ENCODE peak calls at places on chromosomes 12 and 14, in four cellular contexts. O is SK-N-SH, D is GM12878, J is HepG2. R is an unnamed sample.

GRCh38 chr12:85627584-85627983 is 208.6 kb downstream of the RASSF9 start:
- DNase-seq in O (no peak), D (no peak), J (no peak), R (no peak)

GRCh38 chr14:103726474-103726873 is 10.9 kb downstream of the ZFYVE21 start:
- DNase-seq in O (no peak), D (no peak), J (no peak), R (no peak)

GRCh38 chr12:108371801-108372344 is 32.8 kb upstream of the CMKLR1 start:
- DNase-seq in O (no peak), D (no peak), J (no peak), R (no peak)

GRCh38 chr14:35122696-35123387 is 490 bp downstream of the PRORP start:
- DNase-seq in O (peak; percentile 10), D (no peak), J (peak; percentile 69), R (peak; percentile 6)

GRCh38 chr14:59359451-59360124 is 105.6 kb downstream of the GPR135 start:
- DNase-seq in O (no peak), D (peak; percentile 26), J (no peak), R (no peak)

GRCh38 chr12:24394246-24394645 is 444.8 kb upstream of the SOX5 start:
- DNase-seq in O (no peak), D (no peak), J (no peak), R (no peak)

GRCh38 chr14:104930526-104931322 is 6.0 kb downstream of the PLD4 start:
- DNase-seq in O (no peak), D (no peak), J (no peak), R (no peak)

GRCh38 chr12:116882742-116883141 is 1.5 kb upstream of the HRK start:
- DNase-seq in O (peak; percentile 41), D (no peak), J (no peak), R (no peak)

GRCh38 chr12:109728921-109729836 is 15.6 kb downstream of the FAM222A start:
- DNase-seq in O (peak; percentile 38), D (no peak), J (no peak), R (no peak)

GRCh38 chr12:104056419-104056972 is 6.5 kb upstream of the GLT8D2 start:
- DNase-seq in O (no peak), D (no peak), J (no peak), R (no peak)

GRCh38 chr12:27498159-27498558 is 25.8 kb upstream of the PPFIBP1 start:
- DNase-seq in O (no peak), D (peak; percentile 28), J (no peak), R (no peak)

GRCh38 chr12:94718114-94718513 is 67.8 kb upstream of the TMCC3 start:
- DNase-seq in O (no peak), D (no peak), J (no peak), R (no peak)

GRCh38 chr12:77214136-77214535 is 148.8 kb upstream of the E2F7 start:
- DNase-seq in O (no peak), D (no peak), J (no peak), R (no peak)

GRCh38 chr12:111367661-111368221 is 1.2 kb downstream of the PHETA1 start:
- DNase-seq in O (peak; percentile 76), D (no peak), J (peak; percentile 91), R (peak; percentile 30)

GRCh38 chr12:5102261-5102789 is 58.6 kb downstream of the KCNA5 start:
- DNase-seq in O (no peak), D (no peak), J (no peak), R (no peak)

GRCh38 chr12:28966049-28966778 is 182.9 kb upstream of the FAR2 start:
- DNase-seq in O (no peak), D (no peak), J (no peak), R (no peak)

GRCh38 chr12:26017484-26018211 is 59.2 kb downstream of the RASSF8 start:
- DNase-seq in O (peak; percentile 20), D (no peak), J (peak; percentile 50), R (no peak)

GRCh38 chr12:127113945-127114344 is 1153.0 kb upstream of the TMEM132C start:
- DNase-seq in O (no peak), D (no peak), J (no peak), R (no peak)

GRCh38 chr12:111792155-111792876 is 25.6 kb downstream of the ALDH2 start:
- DNase-seq in O (no peak), D (no peak), J (no peak), R (peak; percentile 67)

GRCh38 chr14:32379447-32379846 is 50.3 kb downstream of the AKAP6 start:
- DNase-seq in O (no peak), D (no peak), J (peak; percentile 49), R (no peak)

GRCh38 chr14:76456200-76456599 is 80.3 kb downstream of the ESRRB start:
- DNase-seq in O (peak; percentile 62), D (peak; percentile 7), J (peak; percentile 18), R (peak; percentile 49)

GRCh38 chr14:91325211-91325610 is 80.7 kb upstream of the GPR68 start:
- DNase-seq in O (no peak), D (no peak), J (no peak), R (no peak)

GRCh38 chr12:41108032-41108431 is 80.1 kb upstream of the PDZRN4 start:
- DNase-seq in O (no peak), D (no peak), J (no peak), R (no peak)

GRCh38 chr12:58930770-58931324 is 10.5 kb upstream of the LRIG3 start:
- DNase-seq in O (no peak), D (no peak), J (no peak), R (no peak)

GRCh38 chr12:23063206-23063605 is 438.2 kb downstream of the ETNK1 start:
- DNase-seq in O (no peak), D (no peak), J (no peak), R (no peak)

GRCh38 chr12:19223695-19224094 is 94.2 kb downstream of the PLEKHA5 start:
- DNase-seq in O (no peak), D (no peak), J (no peak), R (no peak)

GRCh38 chr12:68631177-68631576 is 20.5 kb downstream of the RAP1B start:
- DNase-seq in O (no peak), D (no peak), J (no peak), R (no peak)

GRCh38 chr12:118404876-118405521 is 28.6 kb downstream of the SUDS3 start:
- DNase-seq in O (peak; percentile 44), D (peak; percentile 4), J (peak; percentile 52), R (peak; percentile 70)

GRCh38 chr12:102959391-102959790 is 1.9 kb downstream of the ASCL1 start:
- DNase-seq in O (no peak), D (no peak), J (no peak), R (no peak)

GRCh38 chr12:25186788-25187397 is 8.1 kb downstream of the DNAI7 start:
- DNase-seq in O (no peak), D (peak; percentile 35), J (peak; percentile 30), R (no peak)

GRCh38 chr12:3881208-3881980 is 8.2 kb upstream of the PARP11 start:
- DNase-seq in O (no peak), D (no peak), J (no peak), R (no peak)

GRCh38 chr12:105104762-105105161 is 2.8 kb upstream of the WASHC4 start:
- DNase-seq in O (no peak), D (no peak), J (no peak), R (no peak)

DNA sequence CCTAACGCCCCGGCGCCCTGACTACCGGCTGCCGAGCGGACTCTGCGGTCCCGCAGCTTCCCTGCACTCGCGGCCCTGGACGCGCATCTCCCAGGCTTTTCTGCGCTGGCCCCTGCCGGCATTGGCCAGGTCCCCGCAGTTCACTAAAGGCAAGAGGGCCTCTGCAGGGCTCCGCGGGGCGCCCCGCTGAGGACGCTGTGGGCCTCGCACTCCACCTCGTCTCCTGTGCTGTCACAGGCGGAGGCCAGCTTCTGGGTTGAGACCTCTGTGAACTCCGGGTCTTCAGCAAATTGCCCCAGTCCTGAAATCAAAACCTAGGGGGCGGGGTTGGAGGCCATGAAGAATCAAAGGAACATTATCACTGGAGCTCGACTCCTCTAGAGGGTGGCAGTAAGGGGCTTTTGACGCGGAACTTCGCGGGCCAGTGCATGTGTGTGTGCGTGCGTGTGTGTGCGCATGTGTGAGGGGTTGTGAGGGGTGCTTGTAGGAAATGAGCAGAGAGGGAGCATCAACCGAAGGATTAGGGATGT is 68.5 kb upstream of the CAPRIN2 start:
- DNase-seq in O (no peak), D (no peak), J (no peak), R (no peak)
- TF ChIP-seq FOXM1 in O (no peak), D (no peak), J (no peak), R (no peak)

DNA sequence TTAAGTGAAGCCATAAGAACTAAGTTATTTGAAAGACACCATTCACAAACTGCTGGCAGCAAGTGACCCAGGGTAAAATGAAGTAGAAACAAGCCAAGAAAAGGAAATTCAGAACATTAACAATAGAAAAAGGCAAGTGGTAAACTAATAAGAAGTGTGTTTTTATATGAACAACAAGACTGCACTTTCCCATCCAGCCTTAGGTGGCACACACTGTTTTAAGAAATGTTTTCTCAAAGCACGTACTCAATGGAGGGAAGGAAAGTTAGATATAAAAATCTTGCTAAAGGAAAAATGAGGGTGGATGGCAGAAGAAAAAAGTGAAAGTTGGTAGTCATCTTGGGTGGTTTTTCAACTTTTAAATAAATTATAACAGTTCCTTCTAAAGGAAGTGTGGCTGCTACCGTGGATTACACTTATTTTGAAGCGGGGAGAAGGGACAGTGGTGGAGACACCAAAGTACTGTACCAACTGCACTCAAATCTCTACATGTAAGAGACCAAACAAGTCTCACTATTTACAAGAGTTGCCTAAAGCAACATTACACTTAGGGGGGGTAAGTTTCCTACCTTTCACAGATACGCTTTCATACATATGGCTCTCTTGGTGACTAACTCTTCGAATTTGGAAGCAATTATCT is 58.8 kb downstream of the SEL1L start:
- DNase-seq in O (no peak), D (no peak), J (no peak), R (no peak)
- TF ChIP-seq EP300 in O (no peak), D (no peak), J (no peak), R (no peak)

GRCh38 chr12:57845478-57846284 is 848 bp downstream of the CTDSP2 start:
- DNase-seq in O (peak; percentile 84), D (no peak), J (peak; percentile 90), R (peak; percentile 80)
- TF ChIP-seq FOXM1 in O (no peak), D (no peak), J (peak; percentile 66), R (no peak)

DNA sequence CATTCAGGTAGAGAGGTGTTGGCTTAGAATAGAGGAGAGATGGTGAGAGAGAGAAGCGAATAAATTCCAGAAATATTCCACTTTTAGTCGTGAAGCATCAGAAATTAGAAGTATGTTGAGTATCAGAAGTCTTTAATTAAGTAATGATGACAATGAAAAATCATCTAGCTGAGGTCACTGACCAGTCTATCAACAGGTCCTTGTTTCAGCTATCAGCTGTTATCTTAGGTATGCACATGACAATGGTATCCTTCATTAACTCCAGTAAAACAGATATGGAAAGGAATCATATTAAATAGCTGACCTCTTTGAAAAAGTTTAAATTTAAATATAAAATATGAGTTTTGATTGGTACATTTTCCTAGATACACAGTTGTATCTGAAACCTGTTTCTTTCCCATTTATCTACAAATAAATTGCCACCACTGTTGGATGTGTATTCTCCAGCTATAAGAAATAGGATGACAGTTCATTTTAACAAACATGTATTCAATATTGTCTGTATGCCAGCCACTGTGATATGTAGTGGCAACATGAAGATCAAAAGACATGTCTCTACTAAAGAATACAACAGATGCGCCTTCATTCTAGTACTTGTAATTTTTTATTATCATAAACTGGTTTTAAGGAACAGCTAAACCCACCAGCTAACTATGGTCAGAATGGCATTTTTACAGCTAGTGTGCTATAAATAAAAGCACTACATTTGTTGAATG is 424.2 kb upstream of the DCN start:
- DNase-seq in O (no peak), D (no peak), J (no peak), R (no peak)
- TF ChIP-seq EP300 in O (no peak), D (no peak), J (no peak), R (no peak)

GRCh38 chr14:21672116-21672515 is 1.5 kb downstream of the OR4E1 start:
- DNase-seq in O (no peak), D (no peak), J (no peak), R (no peak)
- TF ChIP-seq FOXM1 in O (no peak), D (no peak), J (no peak), R (no peak)

R was measured in K562.